ENCODE peak calls at places on chromosomes 16 and 17, in seven cellular contexts. K is GM12878, L is tibial nerve, T is endothelial cell of umbilical vein, D is A549, E is stomach, S is HCT116. F is an unnamed sample.

GRCh38 chr16:11224894-11225676 is 30.9 kb downstream of the SOCS1 start:
- DNase-seq in K (peak), L (no peak), T (no peak), D (no peak), E (peak), S (no peak), F (peak)

GRCh38 chr17:45759761-45760160 is 24.4 kb upstream of the CRHR1 start:
- DNase-seq in K (no peak), L (no peak), T (no peak), D (peak), E (no peak), S (peak), F (no peak)

GRCh38 chr16:7268182-7268581 is 64.5 kb upstream of the RBFOX1 start:
- DNase-seq in K (no peak), L (peak), T (no peak), D (peak), E (no peak), S (no peak), F (no peak)

GRCh38 chr17:51857052-51857593 is 301.4 kb downstream of the CA10 start:
- DNase-seq in K (no peak), L (no peak), T (no peak), D (no peak), E (no peak), S (no peak), F (no peak)

GRCh38 chr16:3256146-3256875 is at the start of gene MEFV:
- DNase-seq in K (no peak), L (peak), T (no peak), D (no peak), E (no peak), S (no peak), F (peak)

GRCh38 chr16:79334127-79334526 is 266.4 kb downstream of the MAF start:
- DNase-seq in K (no peak), L (no peak), T (no peak), D (peak), E (no peak), S (no peak), F (no peak)

GRCh38 chr16:54633943-54634362 is 296.7 kb upstream of the IRX5 start:
- DNase-seq in K (no peak), L (peak), T (peak), D (peak), E (peak), S (peak), F (no peak)

GRCh38 chr17:3851461-3852100 is 5.5 kb upstream of the NCBP3 start:
- DNase-seq in K (no peak), L (no peak), T (no peak), D (no peak), E (no peak), S (no peak), F (no peak)

GRCh38 chr17:69709441-69709840 is 294.9 kb downstream of the MAP2K6 start:
- DNase-seq in K (no peak), L (no peak), T (no peak), D (no peak), E (no peak), S (no peak), F (no peak)

GRCh38 chr17:73956595-73957465 is 246.6 kb upstream of the RPL38 start:
- DNase-seq in K (no peak), L (peak), T (no peak), D (peak), E (peak), S (peak), F (peak)

GRCh38 chr16:30437511-30438046 is 7.7 kb upstream of the DCTPP1 start:
- DNase-seq in K (no peak), L (no peak), T (no peak), D (no peak), E (peak), S (no peak), F (no peak)

GRCh38 chr17:62761884-62762283 is 46.2 kb downstream of the MARCHF10 start:
- DNase-seq in K (no peak), L (no peak), T (no peak), D (no peak), E (no peak), S (no peak), F (peak)

GRCh38 chr17:45414997-45415881 is 17.4 kb downstream of the ARHGAP27 start:
- DNase-seq in K (no peak), L (no peak), T (no peak), D (no peak), E (no peak), S (no peak), F (no peak)

GRCh38 chr17:7435676-7436555 is 681 bp downstream of the TMEM102 start:
- DNase-seq in K (no peak), L (no peak), T (peak), D (peak), E (peak), S (peak), F (peak)

GRCh38 chr17:34378664-34379101 is 15.7 kb upstream of the CCL1 start:
- DNase-seq in K (peak), L (no peak), T (no peak), D (no peak), E (no peak), S (no peak), F (no peak)

GRCh38 chr17:6556121-6557039 is at the start of gene PITPNM3:
- DNase-seq in K (no peak), L (no peak), T (no peak), D (no peak), E (peak), S (no peak), F (no peak)

GRCh38 chr16:87278191-87279093 is 38.8 kb downstream of the C16orf95 start:
- DNase-seq in K (no peak), L (peak), T (peak), D (peak), E (peak), S (peak), F (peak)

GRCh38 chr17:65530985-65531507 is 30.4 kb downstream of the AXIN2 start:
- DNase-seq in K (no peak), L (no peak), T (no peak), D (no peak), E (no peak), S (no peak), F (peak)

GRCh38 chr17:81518785-81519283 is 6.2 kb upstream of the ACTG1 start:
- DNase-seq in K (no peak), L (no peak), T (no peak), D (peak), E (peak), S (no peak), F (no peak)

GRCh38 chr17:4945944-4946280 is 2.4 kb downstream of the PFN1 start:
- DNase-seq in K (no peak), L (no peak), T (no peak), D (no peak), E (no peak), S (no peak), F (no peak)

GRCh38 chr17:44628234-44629188 is 27.8 kb upstream of the MEIOC start:
- DNase-seq in K (peak), L (peak), T (peak), D (no peak), E (no peak), S (no peak), F (no peak)

GRCh38 chr16:14018848-14019247 is 52.3 kb upstream of the MRTFB start:
- DNase-seq in K (no peak), L (no peak), T (peak), D (no peak), E (no peak), S (no peak), F (peak)

GRCh38 chr16:49664221-49665215 is 191.4 kb downstream of the ZNF423 start:
- DNase-seq in K (no peak), L (peak), T (peak), D (no peak), E (no peak), S (no peak), F (no peak)

GRCh38 chr17:73069846-73070245 is 22.6 kb downstream of the SLC39A11 start:
- DNase-seq in K (no peak), L (no peak), T (no peak), D (no peak), E (no peak), S (no peak), F (peak)

GRCh38 chr16:2964416-2965223 is 545 bp downstream of the KREMEN2 start:
- DNase-seq in K (no peak), L (no peak), T (no peak), D (peak), E (peak), S (peak), F (peak)

GRCh38 chr17:71942626-71943025 is 178.2 kb upstream of the SOX9 start:
- DNase-seq in K (no peak), L (peak), T (no peak), D (no peak), E (no peak), S (no peak), F (no peak)

GRCh38 chr17:72219136-72219823 is 98.5 kb downstream of the SOX9 start:
- DNase-seq in K (no peak), L (no peak), T (no peak), D (no peak), E (no peak), S (no peak), F (no peak)

GRCh38 chr17:13346081-13346533 is 255.6 kb downstream of the HS3ST3A1 start:
- DNase-seq in K (no peak), L (no peak), T (no peak), D (no peak), E (no peak), S (no peak), F (no peak)

GRCh38 chr16:67843343-67843765 is 1.2 kb downstream of the THAP11 start:
- DNase-seq in K (no peak), L (no peak), T (no peak), D (no peak), E (no peak), S (no peak), F (peak)

GRCh38 chr17:82791532-82791931 is 39.7 kb downstream of the TBCD start:
- DNase-seq in K (no peak), L (no peak), T (peak), D (no peak), E (no peak), S (no peak), F (no peak)

GRCh38 chr16:65547799-65548446 is 426.1 kb upstream of the CDH11 start:
- DNase-seq in K (no peak), L (no peak), T (no peak), D (no peak), E (no peak), S (no peak), F (no peak)

GRCh38 chr17:78117027-78117981 is 11.3 kb downstream of the TMC6 start:
- DNase-seq in K (no peak), L (no peak), T (no peak), D (no peak), E (peak), S (no peak), F (no peak)

GRCh38 chr17:1186214-1186820 is 6.5 kb upstream of the ABR start:
- DNase-seq in K (no peak), L (no peak), T (no peak), D (no peak), E (no peak), S (no peak), F (no peak)

GRCh38 chr17:49361129-49361901 is 735 bp downstream of the ZNF652 start:
- DNase-seq in K (peak), L (peak), T (peak), D (peak), E (peak), S (no peak), F (peak)

GRCh38 chr16:138049-138417 is 440 bp downstream of the NPRL3 start:
- DNase-seq in K (no peak), L (no peak), T (peak), D (no peak), E (no peak), S (no peak), F (no peak)

GRCh38 chr16:21083729-21084268 is 66.8 kb downstream of the DNAH3 start:
- DNase-seq in K (no peak), L (peak), T (peak), D (peak), E (peak), S (peak), F (peak)

GRCh38 chr17:46061435-46061834 is 62.4 kb downstream of the STH start:
- DNase-seq in K (no peak), L (no peak), T (peak), D (peak), E (no peak), S (peak), F (no peak)

GRCh38 chr17:8189041-8189710 is 804 bp downstream of the BORCS6 start:
- DNase-seq in K (no peak), L (no peak), T (peak), D (no peak), E (peak), S (no peak), F (peak)

GRCh38 chr16:77307764-77308561 is 108.8 kb downstream of the SYCE1L start:
- DNase-seq in K (no peak), L (no peak), T (peak), D (peak), E (no peak), S (no peak), F (no peak)

GRCh38 chr17:76734080-76734840 is 2.9 kb downstream of the SRSF2 start:
- DNase-seq in K (no peak), L (no peak), T (peak), D (peak), E (no peak), S (no peak), F (no peak)
- TF ChIP-seq POLR2A in K (peak), L (no peak), T (no peak), D (no peak), E (no peak), S (no peak), F (no peak)

GRCh38 chr16:75462804-75463203 is 1.7 kb downstream of the TMEM170A start:
- DNase-seq in K (no peak), L (no peak), T (no peak), D (no peak), E (no peak), S (no peak), F (no peak)
- H3K4me3 ChIP-seq in K (peak), L (no peak), T (no peak), D (peak), E (no peak), S (peak), F (no peak)

GRCh38 chr17:16433514-16433913 is 18.1 kb downstream of the TRPV2 start:
- DNase-seq in K (no peak), L (no peak), T (no peak), D (no peak), E (no peak), S (no peak), F (no peak)
- TF ChIP-seq POLR2A in K (peak), L (no peak), T (no peak), D (no peak), E (no peak), S (no peak), F (no peak)

DNA sequence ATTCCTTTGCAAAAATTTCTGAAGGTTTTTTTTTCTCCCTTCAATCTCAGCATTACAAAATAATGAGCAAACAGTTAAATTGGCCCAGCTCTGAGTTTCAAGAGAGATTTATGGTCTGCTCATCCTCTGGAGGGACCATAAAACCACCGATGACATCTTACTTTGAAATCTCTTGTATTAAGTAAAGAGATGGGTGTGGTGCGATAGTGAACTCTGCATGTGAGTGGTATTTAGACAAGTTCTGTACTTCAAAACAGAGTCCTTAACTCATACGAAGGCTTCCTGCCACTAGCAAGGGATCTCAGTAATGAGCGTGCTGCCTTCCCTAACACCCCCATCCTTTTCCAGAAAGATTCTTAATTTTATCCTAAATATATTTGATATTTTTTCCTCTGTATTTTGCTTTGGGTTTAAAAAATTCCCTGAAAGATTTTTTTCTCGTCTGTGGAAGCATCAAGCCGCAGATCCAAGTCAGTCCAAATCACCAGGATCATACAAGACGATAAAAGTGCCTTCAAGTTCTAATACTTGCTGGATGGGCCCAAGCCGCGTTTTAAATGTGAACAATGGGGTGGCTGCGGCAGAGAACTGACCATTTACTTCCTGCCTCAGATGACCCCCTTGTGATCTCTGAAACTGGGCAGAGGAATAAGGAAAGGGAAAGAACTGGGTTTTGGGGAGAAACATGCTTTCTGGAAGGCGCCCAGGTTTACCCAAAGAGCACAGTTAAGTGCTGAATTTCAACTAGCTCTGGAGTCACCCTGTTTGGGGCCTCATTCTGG is 1.9 kb downstream of the FAM20A start:
- DNase-seq in K (no peak), L (peak), T (no peak), D (no peak), E (no peak), S (no peak), F (no peak)
- H3K4me3 ChIP-seq in K (no peak), L (peak), T (no peak), D (no peak), E (peak), S (no peak), F (peak)

DNA sequence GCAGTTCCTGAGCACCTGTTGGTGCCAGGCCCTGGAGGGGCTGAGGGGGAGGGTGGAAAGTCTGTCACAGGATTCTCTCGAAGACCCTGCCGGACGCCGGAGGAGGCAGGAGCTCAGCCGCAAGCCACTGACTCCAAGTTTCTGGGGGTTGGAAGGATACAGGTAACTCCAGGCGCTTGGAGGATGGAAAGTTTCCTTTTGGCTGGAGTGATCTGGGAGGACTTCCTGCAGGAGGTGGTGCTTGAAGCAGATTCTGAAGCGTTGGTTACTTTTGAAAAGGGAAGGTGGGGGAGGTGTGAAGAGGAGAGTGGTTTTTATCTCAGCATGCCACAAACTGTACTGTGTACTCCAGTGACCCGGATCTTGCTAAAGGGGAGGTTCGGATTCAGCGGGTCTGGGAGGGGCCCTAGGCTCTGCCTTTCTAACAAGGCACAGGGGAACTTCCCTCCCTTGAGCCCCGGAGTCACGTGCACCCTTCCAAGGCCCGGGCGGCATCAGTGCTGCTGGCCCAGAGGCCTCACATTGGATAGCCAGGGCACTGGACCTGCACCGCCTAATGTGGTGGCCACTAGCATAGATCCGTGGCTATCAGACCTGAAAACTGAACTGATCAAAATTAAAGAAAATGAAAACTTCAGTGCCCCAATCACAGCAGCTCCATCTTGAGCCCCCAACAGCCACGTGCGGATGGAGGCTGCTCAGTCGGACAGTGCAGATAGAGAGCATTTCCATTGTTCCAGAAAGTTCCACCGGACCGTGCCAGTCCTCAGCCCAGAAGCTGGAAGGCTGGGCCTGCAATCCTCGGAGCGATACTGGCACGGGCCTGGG is 42.2 kb upstream of the GSE1 start:
- DNase-seq in K (peak), L (peak), T (no peak), D (no peak), E (peak), S (no peak), F (peak)
- TF ChIP-seq POLR2A in K (no peak), L (no peak), T (no peak), D (no peak), E (no peak), S (no peak), F (no peak)

GRCh38 chr16:80583466-80583865 is 42.7 kb downstream of the DYNLRB2 start:
- DNase-seq in K (no peak), L (no peak), T (no peak), D (no peak), E (no peak), S (no peak), F (peak)
- H3K4me3 ChIP-seq in K (no peak), L (no peak), T (no peak), D (no peak), E (no peak), S (no peak), F (no peak)

F was measured in lower leg skin.